ENCODE peak calls at places on chromosomes 2 and 18, in eight cellular contexts. G is AG04449, R is uterus, V is body of pancreas, Y is AG04450, D is A673, M is foreskin fibroblast, X is fibroblast of pulmonary artery. P is an unnamed sample.

GRCh38 chr2:109487237-109487869 is 126.4 kb downstream of the SEPTIN10 start:
- DNase-seq in G (peak; percentile 59), R (no peak), V (no peak), Y (peak; percentile 85), D (no peak), M (peak; percentile 54), X (peak; percentile 47), P (no peak)

GRCh38 chr2:224786848-224787247 is 70.7 kb upstream of the CCDC195 start:
- DNase-seq in G (no peak), R (no peak), V (no peak), Y (no peak), D (no peak), M (no peak), X (no peak), P (no peak)

GRCh38 chr18:14189858-14190257 is 57.6 kb upstream of the ZNF519 start:
- DNase-seq in G (no peak), R (no peak), V (no peak), Y (no peak), D (no peak), M (peak; percentile 91), X (peak; percentile 5), P (no peak)

GRCh38 chr2:95316466-95317122 is 19.4 kb downstream of the KCNIP3 start:
- DNase-seq in G (peak; percentile 46), R (no peak), V (no peak), Y (no peak), D (no peak), M (peak; percentile 93), X (peak; percentile 43), P (no peak)

GRCh38 chr2:202278944-202279343 is 13.4 kb downstream of the NOP58 start:
- DNase-seq in G (no peak), R (no peak), V (no peak), Y (no peak), D (peak; percentile 72), M (no peak), X (peak; percentile 88), P (no peak)

GRCh38 chr18:77059294-77059916 is 73.2 kb downstream of the MBP start:
- DNase-seq in G (no peak), R (no peak), V (peak; percentile 57), Y (no peak), D (peak; percentile 68), M (peak; percentile 55), X (peak; percentile 82), P (peak; percentile 34)

GRCh38 chr2:219497495-219498279 is 1.0 kb upstream of the GMPPA start:
- DNase-seq in G (no peak), R (peak; percentile 93), V (peak; percentile 92), Y (peak; percentile 46), D (no peak), M (peak; percentile 88), X (peak; percentile 82), P (peak; percentile 82)

GRCh38 chr2:67516899-67517530 is 119.9 kb downstream of the ETAA1 start:
- DNase-seq in G (peak; percentile 94), R (peak; percentile 22), V (peak; percentile 2), Y (peak; percentile 78), D (no peak), M (peak; percentile 66), X (peak; percentile 90), P (no peak)

GRCh38 chr2:206979365-206979764 is 40.0 kb downstream of the CPO start:
- DNase-seq in G (no peak), R (no peak), V (no peak), Y (no peak), D (no peak), M (no peak), X (no peak), P (no peak)

GRCh38 chr2:196309646-196310045 is 138.3 kb upstream of the STK17B start:
- DNase-seq in G (no peak), R (no peak), V (no peak), Y (no peak), D (no peak), M (no peak), X (peak; percentile 30), P (no peak)

GRCh38 chr2:239543696-239544095 is 142.9 kb upstream of the HDAC4 start:
- DNase-seq in G (no peak), R (no peak), V (no peak), Y (no peak), D (no peak), M (no peak), X (no peak), P (no peak)

GRCh38 chr2:99101697-99102096 is 39.8 kb upstream of the C2orf15 start:
- DNase-seq in G (no peak), R (no peak), V (no peak), Y (peak; percentile 0), D (peak; percentile 22), M (no peak), X (peak; percentile 38), P (no peak)

GRCh38 chr2:181764095-181764963 is 84.0 kb upstream of the NEUROD1 start:
- DNase-seq in G (no peak), R (no peak), V (no peak), Y (no peak), D (no peak), M (no peak), X (no peak), P (no peak)

GRCh38 chr2:136118819-136119716 is 1.1 kb upstream of the CXCR4 start:
- DNase-seq in G (no peak), R (no peak), V (peak; percentile 76), Y (no peak), D (no peak), M (no peak), X (no peak), P (peak; percentile 81)

GRCh38 chr2:106085441-106085911 is 108.6 kb downstream of the UXS1 start:
- DNase-seq in G (no peak), R (no peak), V (peak; percentile 55), Y (peak; percentile 3), D (peak; percentile 62), M (peak; percentile 31), X (peak; percentile 64), P (no peak)

GRCh38 chr2:149329470-149330126 is 789 bp upstream of the LYPD6 start:
- DNase-seq in G (no peak), R (no peak), V (peak; percentile 83), Y (no peak), D (peak; percentile 73), M (peak; percentile 42), X (peak; percentile 21), P (peak; percentile 64)

GRCh38 chr18:47263828-47264314 is 12.4 kb upstream of the SKOR2 start:
- DNase-seq in G (no peak), R (no peak), V (no peak), Y (no peak), D (no peak), M (no peak), X (no peak), P (peak; percentile 34)

GRCh38 chr2:71923143-71923525 is 224.5 kb downstream of the CYP26B1 start:
- DNase-seq in G (no peak), R (no peak), V (no peak), Y (no peak), D (no peak), M (no peak), X (no peak), P (no peak)

GRCh38 chr2:79437416-79438281 is 75.2 kb upstream of the CTNNA2 start:
- DNase-seq in G (no peak), R (no peak), V (no peak), Y (no peak), D (no peak), M (no peak), X (no peak), P (peak; percentile 18)

GRCh38 chr18:10040287-10041011 is 126.6 kb downstream of the VAPA start:
- DNase-seq in G (no peak), R (no peak), V (peak; percentile 88), Y (no peak), D (no peak), M (peak; percentile 74), X (peak; percentile 83), P (no peak)

GRCh38 chr18:76874643-76875389 is 52.5 kb downstream of the ZNF236 start:
- DNase-seq in G (no peak), R (no peak), V (no peak), Y (no peak), D (peak; percentile 3), M (no peak), X (no peak), P (no peak)

GRCh38 chr2:53417385-53417784 is 350.2 kb upstream of the CHAC2 start:
- DNase-seq in G (no peak), R (no peak), V (no peak), Y (no peak), D (no peak), M (no peak), X (no peak), P (no peak)

GRCh38 chr2:53424902-53425301 is 342.7 kb upstream of the CHAC2 start:
- DNase-seq in G (no peak), R (no peak), V (no peak), Y (no peak), D (no peak), M (no peak), X (no peak), P (no peak)

GRCh38 chr2:53422979-53423378 is 344.6 kb upstream of the CHAC2 start:
- DNase-seq in G (no peak), R (no peak), V (peak; percentile 52), Y (no peak), D (peak; percentile 73), M (no peak), X (peak; percentile 69), P (peak; percentile 11)
- TF ChIP-seq CTCF in G (peak; percentile 36), R (no peak), V (no peak), Y (peak; percentile 69), D (peak; percentile 78), M (peak; percentile 38), X (peak; percentile 63), P (peak; percentile 27)

DNA sequence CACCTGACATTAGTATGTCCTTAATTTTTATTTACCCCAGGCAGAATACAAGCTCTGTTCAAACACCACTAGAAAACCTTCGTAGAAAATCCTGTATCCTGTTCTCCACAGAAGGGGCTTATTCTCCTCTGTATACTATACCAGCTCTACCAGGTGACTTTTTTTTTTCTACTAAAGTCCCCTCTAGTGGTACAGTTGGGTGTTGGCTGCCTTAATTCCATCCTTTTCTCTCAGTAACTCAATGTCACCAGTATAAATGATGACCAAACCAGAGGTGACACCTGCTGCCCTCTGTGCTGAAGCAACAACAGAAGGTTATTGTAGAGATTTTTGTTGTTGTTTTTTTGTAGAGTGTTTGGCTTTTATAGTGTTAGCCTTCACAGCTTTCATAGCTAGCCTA is 1322.0 kb downstream of the LRP1B start:
- DNase-seq in G (no peak), R (no peak), V (no peak), Y (no peak), D (peak; percentile 35), M (no peak), X (peak; percentile 3), P (no peak)
- TF ChIP-seq CTCF in G (no peak), R (no peak), V (no peak), Y (peak; percentile 14), D (peak; percentile 46), M (no peak), X (peak; percentile 23), P (no peak)

DNA sequence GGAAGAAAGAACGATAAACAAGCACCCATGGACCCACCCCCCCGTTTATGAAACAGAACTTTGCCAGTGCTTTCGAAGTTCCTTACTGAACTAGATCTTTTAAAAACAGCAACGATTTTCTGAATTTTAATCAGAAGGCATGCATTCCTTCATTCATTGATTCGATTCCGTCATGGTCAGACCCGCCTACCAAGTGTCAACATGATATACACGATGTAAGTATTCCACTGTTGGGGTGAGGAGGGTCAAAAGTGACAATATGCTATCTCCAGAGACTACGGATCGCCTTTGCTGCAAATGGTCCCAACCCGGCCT is 316 bp upstream of the FMNL2 start:
- DNase-seq in G (no peak), R (no peak), V (no peak), Y (no peak), D (no peak), M (no peak), X (no peak), P (no peak)
- TF ChIP-seq CTCF in G (no peak), R (no peak), V (no peak), Y (no peak), D (no peak), M (no peak), X (no peak), P (no peak)

GRCh38 chr2:156005999-156006712 is 326.4 kb downstream of the NR4A2 start:
- DNase-seq in G (no peak), R (no peak), V (no peak), Y (no peak), D (no peak), M (no peak), X (no peak), P (no peak)
- TF ChIP-seq CTCF in G (no peak), R (no peak), V (no peak), Y (no peak), D (no peak), M (no peak), X (no peak), P (no peak)

P was measured in nephron progenitor cell.